ENCODE peak calls at places on chromosomes 4 and X, in seven cellular contexts. One of them, this sample, is unnamed.

GRCh38 chrX:27987862-27988646 is 6.8 kb upstream of the DCAF8L1 start:
- DNase-seq in uterus: no peak
- DNase-seq in A549: no peak
- DNase-seq in NB4: no peak
- DNase-seq in ovary: no peak
- DNase-seq in heart left ventricle: no peak
- DNase-seq in Peyer's patch: peak
- DNase-seq in this sample: no peak

GRCh38 chr4:41346306-41347061 is 89.8 kb downstream of the UCHL1 start:
- DNase-seq in heart left ventricle: no peak
- DNase-seq in uterus: no peak
- DNase-seq in NB4: no peak
- DNase-seq in A549: peak
- DNase-seq in Peyer's patch: no peak
- DNase-seq in ovary: no peak
- DNase-seq in this sample: no peak

GRCh38 chrX:14630724-14631123 is 101.4 kb downstream of the GLRA2 start:
- DNase-seq in A549: peak
- DNase-seq in Peyer's patch: no peak
- DNase-seq in NB4: peak
- DNase-seq in heart left ventricle: no peak
- DNase-seq in uterus: no peak
- DNase-seq in ovary: no peak
- DNase-seq in this sample: no peak

GRCh38 chrX:108420481-108420880 is 17.7 kb downstream of the COL4A6 start:
- DNase-seq in A549: no peak
- DNase-seq in Peyer's patch: no peak
- DNase-seq in heart left ventricle: no peak
- DNase-seq in ovary: no peak
- DNase-seq in NB4: no peak
- DNase-seq in uterus: no peak
- DNase-seq in this sample: no peak

GRCh38 chr4:109730294-109731051 is 603 bp upstream of the PLA2G12A start:
- DNase-seq in NB4: no peak
- DNase-seq in heart left ventricle: peak
- DNase-seq in Peyer's patch: peak
- DNase-seq in ovary: peak
- DNase-seq in A549: peak
- DNase-seq in uterus: peak
- DNase-seq in this sample: peak

GRCh38 chrX:30657542-30658238 is 4.5 kb downstream of the GK start:
- DNase-seq in uterus: no peak
- DNase-seq in heart left ventricle: no peak
- DNase-seq in ovary: no peak
- DNase-seq in Peyer's patch: peak
- DNase-seq in A549: no peak
- DNase-seq in NB4: peak
- DNase-seq in this sample: no peak

GRCh38 chr4:121307441-121308327 is 73.1 kb downstream of the QRFPR start:
- DNase-seq in NB4: peak
- DNase-seq in uterus: no peak
- DNase-seq in A549: peak
- DNase-seq in heart left ventricle: no peak
- DNase-seq in Peyer's patch: no peak
- DNase-seq in ovary: no peak
- DNase-seq in this sample: no peak

GRCh38 chr4:39970559-39971270 is 7.0 kb downstream of the PDS5A start:
- DNase-seq in ovary: no peak
- DNase-seq in NB4: peak
- DNase-seq in heart left ventricle: no peak
- DNase-seq in uterus: no peak
- DNase-seq in A549: peak
- DNase-seq in Peyer's patch: peak
- DNase-seq in this sample: no peak

GRCh38 chr4:84985952-84986351 is 19.5 kb upstream of the WDFY3 start:
- DNase-seq in Peyer's patch: no peak
- DNase-seq in A549: peak
- DNase-seq in ovary: no peak
- DNase-seq in uterus: no peak
- DNase-seq in NB4: no peak
- DNase-seq in heart left ventricle: no peak
- DNase-seq in this sample: no peak

GRCh38 chr4:24601121-24601520 is 16.8 kb upstream of the DHX15 start:
- DNase-seq in ovary: no peak
- DNase-seq in uterus: no peak
- DNase-seq in A549: no peak
- DNase-seq in NB4: no peak
- DNase-seq in heart left ventricle: no peak
- DNase-seq in Peyer's patch: no peak
- DNase-seq in this sample: no peak

GRCh38 chr4:8728536-8729407 is 136.2 kb downstream of the CPZ start:
- DNase-seq in A549: no peak
- DNase-seq in NB4: no peak
- DNase-seq in Peyer's patch: peak
- DNase-seq in heart left ventricle: no peak
- DNase-seq in ovary: no peak
- DNase-seq in uterus: peak
- DNase-seq in this sample: peak

GRCh38 chr4:168569066-168569908 is 72.4 kb downstream of the PALLD start:
- DNase-seq in uterus: peak
- DNase-seq in heart left ventricle: peak
- DNase-seq in ovary: no peak
- DNase-seq in A549: peak
- DNase-seq in NB4: no peak
- DNase-seq in Peyer's patch: peak
- DNase-seq in this sample: no peak

GRCh38 chr4:8771258-8771590 is 100.4 kb downstream of the HMX1 start:
- DNase-seq in uterus: no peak
- DNase-seq in NB4: no peak
- DNase-seq in Peyer's patch: no peak
- DNase-seq in heart left ventricle: no peak
- DNase-seq in ovary: peak
- DNase-seq in A549: no peak
- DNase-seq in this sample: peak

GRCh38 chr4:152101546-152102183 is 340.9 kb upstream of the GATB start:
- DNase-seq in NB4: no peak
- DNase-seq in A549: no peak
- DNase-seq in ovary: no peak
- DNase-seq in heart left ventricle: no peak
- DNase-seq in uterus: no peak
- DNase-seq in Peyer's patch: no peak
- DNase-seq in this sample: no peak

GRCh38 chrX:107601326-107601725 is 27.0 kb upstream of the PRPS1 start:
- DNase-seq in ovary: no peak
- DNase-seq in uterus: no peak
- DNase-seq in NB4: no peak
- DNase-seq in heart left ventricle: no peak
- DNase-seq in A549: no peak
- DNase-seq in Peyer's patch: no peak
- DNase-seq in this sample: no peak

GRCh38 chr4:7399433-7400234 is 35.1 kb downstream of the PSAPL1 start:
- DNase-seq in heart left ventricle: no peak
- DNase-seq in uterus: no peak
- DNase-seq in NB4: no peak
- DNase-seq in Peyer's patch: peak
- DNase-seq in A549: no peak
- DNase-seq in ovary: peak
- DNase-seq in this sample: peak

DNA sequence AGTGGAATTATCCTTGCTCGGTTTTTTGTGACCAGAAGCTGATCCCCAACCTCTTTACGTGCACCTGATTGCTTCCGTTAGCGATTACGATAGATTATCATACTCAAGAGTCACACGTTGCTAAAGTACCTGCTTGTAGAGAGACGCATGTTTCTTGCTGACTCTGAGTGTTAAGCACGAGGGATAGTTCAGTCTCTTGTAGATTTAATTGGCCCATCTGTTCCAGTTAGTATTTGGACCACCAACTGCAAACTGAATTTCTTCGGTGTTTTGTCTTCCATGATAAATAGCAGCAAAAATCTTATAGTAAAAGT is 513 bp upstream of the COX18 start:
- DNase-seq in A549: no peak
- DNase-seq in Peyer's patch: no peak
- DNase-seq in ovary: no peak
- DNase-seq in uterus: no peak
- DNase-seq in heart left ventricle: no peak
- DNase-seq in NB4: no peak
- DNase-seq in this sample: no peak
- TF ChIP-seq POLR2A in A549: no peak
- TF ChIP-seq POLR2A in Peyer's patch: no peak
- TF ChIP-seq POLR2A in ovary: no peak
- TF ChIP-seq POLR2A in uterus: no peak
- TF ChIP-seq POLR2A in heart left ventricle: no peak
- TF ChIP-seq POLR2A in NB4: no peak
- TF ChIP-seq POLR2A in this sample: no peak

GRCh38 chr4:105196523-105197145 is 50.0 kb downstream of the TET2 start:
- DNase-seq in heart left ventricle: no peak
- DNase-seq in A549: peak
- DNase-seq in NB4: peak
- DNase-seq in Peyer's patch: no peak
- DNase-seq in uterus: no peak
- DNase-seq in ovary: no peak
- DNase-seq in this sample: no peak
- TF ChIP-seq CTCF in heart left ventricle: no peak
- TF ChIP-seq CTCF in A549: no peak
- TF ChIP-seq CTCF in NB4: peak
- TF ChIP-seq CTCF in Peyer's patch: peak
- TF ChIP-seq CTCF in uterus: no peak
- TF ChIP-seq CTCF in ovary: no peak
- TF ChIP-seq CTCF in this sample: no peak

DNA sequence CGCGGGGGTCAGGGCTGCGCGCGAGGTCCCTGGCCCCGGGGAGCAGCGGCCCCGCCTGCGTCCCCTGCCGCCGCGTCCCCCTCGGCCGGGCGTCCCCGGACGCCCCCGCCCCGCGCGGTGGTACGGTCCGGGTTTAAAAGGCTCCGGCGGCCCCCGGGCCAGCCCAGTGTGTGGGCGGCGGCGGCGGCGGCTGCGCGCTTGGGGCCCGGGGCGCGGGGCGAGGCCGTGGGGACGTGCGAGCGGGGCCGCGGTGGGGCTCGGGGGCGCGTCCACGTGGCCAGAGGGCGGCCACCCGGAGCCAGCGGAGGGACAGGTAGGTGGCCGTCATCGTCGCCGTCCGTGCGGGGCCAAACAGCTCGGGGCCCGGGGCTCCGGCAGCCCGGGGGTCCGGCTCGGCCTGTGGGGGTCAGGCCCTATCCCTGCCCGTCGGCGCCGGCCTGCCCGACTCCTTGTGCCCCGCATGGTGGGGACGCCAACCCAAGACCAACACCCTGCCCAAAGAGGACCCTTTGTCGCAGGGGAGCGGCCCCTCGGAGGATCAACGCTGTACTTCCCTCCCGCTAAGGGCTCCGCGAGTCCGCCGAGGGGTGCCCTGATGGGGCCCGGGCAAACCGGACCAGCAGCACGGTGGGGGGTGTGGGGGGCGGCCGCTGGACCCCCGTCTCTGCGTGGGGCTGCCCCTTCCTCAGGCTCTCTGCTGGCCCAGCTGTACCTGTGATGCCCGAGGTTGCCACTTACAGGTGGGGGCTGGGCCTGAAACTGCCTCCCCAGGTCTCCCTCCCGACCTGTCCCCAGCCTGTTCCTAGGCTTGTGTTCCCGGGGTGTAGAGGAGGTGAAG is at the start of gene PLXNA3:
- DNase-seq in ovary: peak
- DNase-seq in A549: no peak
- DNase-seq in Peyer's patch: peak
- DNase-seq in NB4: peak
- DNase-seq in uterus: no peak
- DNase-seq in heart left ventricle: peak
- DNase-seq in this sample: no peak
- TF ChIP-seq POLR2A in ovary: peak
- TF ChIP-seq POLR2A in A549: peak
- TF ChIP-seq POLR2A in Peyer's patch: no peak
- TF ChIP-seq POLR2A in NB4: no peak
- TF ChIP-seq POLR2A in uterus: peak
- TF ChIP-seq POLR2A in heart left ventricle: peak
- TF ChIP-seq POLR2A in this sample: no peak

DNA sequence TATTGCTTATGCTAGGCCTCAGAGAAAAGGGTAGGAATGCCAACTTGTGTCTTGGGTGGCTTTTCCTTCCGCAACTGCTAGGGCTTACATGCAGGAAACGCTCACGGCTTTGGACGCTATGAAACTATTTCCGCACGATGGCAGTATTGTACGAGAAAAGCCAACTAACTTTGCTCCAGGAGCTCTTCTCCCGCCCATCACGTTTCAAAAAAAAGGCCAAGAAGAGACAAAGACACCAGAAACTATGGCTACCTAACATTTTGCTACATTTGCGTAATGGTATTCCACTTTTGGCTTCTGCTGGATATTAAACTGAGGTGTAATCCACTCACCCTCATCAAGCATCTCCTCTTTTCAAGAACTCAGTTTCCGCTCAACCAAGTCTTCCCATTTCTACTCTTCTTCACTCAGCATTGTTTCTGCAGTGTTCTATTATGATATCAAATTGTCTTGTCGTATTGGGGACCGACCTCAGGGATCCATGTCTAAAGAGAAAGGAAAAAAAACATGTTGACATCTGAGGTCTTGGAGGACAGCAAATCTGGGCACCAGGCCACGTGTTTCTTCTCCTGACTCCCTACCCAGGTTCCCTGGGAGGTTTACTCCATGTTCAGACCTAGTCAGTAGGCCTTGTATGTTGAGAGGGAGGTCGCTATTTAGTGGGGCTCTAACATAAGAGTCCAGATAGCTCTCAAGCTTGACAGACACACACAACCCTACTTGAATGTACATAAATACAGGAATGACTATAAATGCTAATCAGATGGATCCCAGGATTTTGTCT is 239.4 kb upstream of the STK26 start:
- DNase-seq in uterus: peak
- DNase-seq in Peyer's patch: peak
- DNase-seq in A549: peak
- DNase-seq in heart left ventricle: peak
- DNase-seq in NB4: no peak
- DNase-seq in ovary: peak
- DNase-seq in this sample: peak
- TF ChIP-seq CTCF in uterus: peak
- TF ChIP-seq CTCF in Peyer's patch: peak
- TF ChIP-seq CTCF in A549: peak
- TF ChIP-seq CTCF in heart left ventricle: no peak
- TF ChIP-seq CTCF in NB4: no peak
- TF ChIP-seq CTCF in ovary: peak
- TF ChIP-seq CTCF in this sample: peak